ENCODE peak calls at places on chromosomes 5 and 9, in four cellular contexts. One of them, this sample, is unnamed.

GRCh38 chr9:93267091-93267541 is 83.2 kb downstream of the WNK2 start:
- DNase-seq in Peyer's patch: peak
- DNase-seq in esophagus squamous epithelium: no peak
- DNase-seq in prostate gland: no peak
- DNase-seq in this sample: no peak

GRCh38 chr5:100797863-100798262 is 105.2 kb downstream of the ST8SIA4 start:
- DNase-seq in Peyer's patch: no peak
- DNase-seq in esophagus squamous epithelium: no peak
- DNase-seq in prostate gland: no peak
- DNase-seq in this sample: no peak

GRCh38 chr5:63923914-63924313 is 38.3 kb downstream of the HTR1A start:
- DNase-seq in esophagus squamous epithelium: no peak
- DNase-seq in Peyer's patch: no peak
- DNase-seq in prostate gland: peak
- DNase-seq in this sample: no peak

GRCh38 chr9:23577611-23578010 is 248.4 kb downstream of the ELAVL2 start:
- DNase-seq in prostate gland: peak
- DNase-seq in esophagus squamous epithelium: no peak
- DNase-seq in Peyer's patch: no peak
- DNase-seq in this sample: no peak

GRCh38 chr5:7392401-7393024 is 3.4 kb upstream of the ADCY2 start:
- DNase-seq in Peyer's patch: peak
- DNase-seq in prostate gland: peak
- DNase-seq in esophagus squamous epithelium: no peak
- DNase-seq in this sample: peak

GRCh38 chr9:14909631-14910177 is 524 bp downstream of the FREM1 start:
- DNase-seq in esophagus squamous epithelium: no peak
- DNase-seq in Peyer's patch: no peak
- DNase-seq in prostate gland: peak
- DNase-seq in this sample: no peak

GRCh38 chr5:55701462-55702103 is 10.5 kb downstream of the SLC38A9 start:
- DNase-seq in prostate gland: no peak
- DNase-seq in esophagus squamous epithelium: no peak
- DNase-seq in Peyer's patch: no peak
- DNase-seq in this sample: no peak

GRCh38 chr5:68884893-68885292 is 208.9 kb upstream of the SLC30A5 start:
- DNase-seq in prostate gland: no peak
- DNase-seq in esophagus squamous epithelium: no peak
- DNase-seq in Peyer's patch: no peak
- DNase-seq in this sample: no peak

GRCh38 chr9:23672121-23672520 is 153.9 kb downstream of the ELAVL2 start:
- DNase-seq in Peyer's patch: no peak
- DNase-seq in prostate gland: no peak
- DNase-seq in esophagus squamous epithelium: no peak
- DNase-seq in this sample: no peak

GRCh38 chr5:65919773-65920172 is 6.6 kb upstream of the ERBIN start:
- DNase-seq in Peyer's patch: no peak
- DNase-seq in prostate gland: no peak
- DNase-seq in esophagus squamous epithelium: no peak
- DNase-seq in this sample: no peak

GRCh38 chr5:68251386-68251785 is 35.8 kb downstream of the PIK3R1 start:
- DNase-seq in esophagus squamous epithelium: no peak
- DNase-seq in prostate gland: no peak
- DNase-seq in Peyer's patch: no peak
- DNase-seq in this sample: no peak

GRCh38 chr9:108722396-108722795 is 133.4 kb downstream of the ACTL7B start:
- DNase-seq in esophagus squamous epithelium: no peak
- DNase-seq in Peyer's patch: no peak
- DNase-seq in prostate gland: no peak
- DNase-seq in this sample: no peak

GRCh38 chr5:155799308-155799707 is 527.7 kb upstream of the SGCD start:
- DNase-seq in Peyer's patch: no peak
- DNase-seq in esophagus squamous epithelium: no peak
- DNase-seq in prostate gland: no peak
- DNase-seq in this sample: no peak

DNA sequence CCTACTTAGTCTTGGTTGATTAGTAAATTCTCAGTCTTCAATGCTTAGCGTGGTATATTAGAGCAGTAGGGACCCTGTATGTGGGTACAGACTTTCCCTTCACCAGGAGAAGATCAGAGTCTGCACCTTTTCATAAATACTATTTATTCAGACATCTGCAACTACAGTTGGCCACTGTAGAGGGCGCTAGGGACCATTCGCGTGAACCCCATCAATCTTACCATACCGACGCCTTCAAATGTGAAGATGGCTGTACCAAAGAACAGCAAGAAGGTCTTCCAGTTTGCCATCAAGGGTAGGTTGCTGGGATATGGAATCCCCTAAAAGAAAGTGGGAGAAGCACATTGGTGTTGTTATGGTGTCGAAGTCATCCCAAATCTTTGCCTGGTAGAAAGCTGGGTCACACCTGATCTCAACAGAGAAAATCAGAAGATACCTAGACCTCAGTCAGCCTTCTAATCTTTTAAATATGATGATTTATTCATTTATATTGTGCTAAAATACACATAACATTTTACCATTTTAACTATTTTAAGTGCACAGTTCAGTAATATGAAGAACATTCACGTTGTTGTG is 19.1 kb downstream of the SLC36A3 start:
- DNase-seq in esophagus squamous epithelium: no peak
- DNase-seq in prostate gland: no peak
- DNase-seq in Peyer's patch: no peak
- DNase-seq in this sample: no peak
- TF ChIP-seq CTCF in esophagus squamous epithelium: no peak
- TF ChIP-seq CTCF in prostate gland: no peak
- TF ChIP-seq CTCF in Peyer's patch: no peak
- TF ChIP-seq CTCF in this sample: peak

GRCh38 chr9:134132208-134132870 is 3.5 kb upstream of the WDR5 start:
- DNase-seq in esophagus squamous epithelium: no peak
- DNase-seq in Peyer's patch: no peak
- DNase-seq in prostate gland: no peak
- DNase-seq in this sample: no peak
- H3K4me3 ChIP-seq in esophagus squamous epithelium: no peak
- H3K4me3 ChIP-seq in Peyer's patch: no peak
- H3K4me3 ChIP-seq in prostate gland: no peak
- H3K4me3 ChIP-seq in this sample: no peak

GRCh38 chr5:10652151-10652550 is 88.3 kb downstream of the ANKRD33B start:
- DNase-seq in Peyer's patch: no peak
- DNase-seq in prostate gland: no peak
- DNase-seq in esophagus squamous epithelium: no peak
- DNase-seq in this sample: no peak
- TF ChIP-seq CTCF in Peyer's patch: no peak
- TF ChIP-seq CTCF in prostate gland: no peak
- TF ChIP-seq CTCF in esophagus squamous epithelium: no peak
- TF ChIP-seq CTCF in this sample: no peak

DNA sequence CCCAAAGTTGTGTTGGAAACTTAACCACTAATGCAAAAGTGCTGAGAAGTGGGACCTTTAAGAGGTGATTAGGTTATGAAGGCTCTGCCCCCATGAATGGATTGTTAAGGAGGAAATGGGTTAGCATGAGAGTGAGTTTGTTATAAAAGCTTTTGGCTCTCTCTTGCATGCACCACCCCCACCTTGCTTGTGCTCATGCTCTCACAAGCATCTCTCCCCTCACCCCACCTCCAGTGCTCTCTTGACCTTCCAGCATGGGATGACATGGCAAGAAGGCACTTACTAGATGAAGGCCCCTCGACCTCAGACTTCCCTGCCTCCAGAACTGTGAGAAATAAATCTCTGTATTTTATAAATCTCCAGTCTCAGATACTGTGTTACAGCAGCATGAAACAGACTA is 52.8 kb downstream of the RICTOR start:
- DNase-seq in prostate gland: no peak
- DNase-seq in esophagus squamous epithelium: no peak
- DNase-seq in Peyer's patch: no peak
- DNase-seq in this sample: no peak
- H3K4me3 ChIP-seq in prostate gland: no peak
- H3K4me3 ChIP-seq in esophagus squamous epithelium: no peak
- H3K4me3 ChIP-seq in Peyer's patch: no peak
- H3K4me3 ChIP-seq in this sample: no peak

DNA sequence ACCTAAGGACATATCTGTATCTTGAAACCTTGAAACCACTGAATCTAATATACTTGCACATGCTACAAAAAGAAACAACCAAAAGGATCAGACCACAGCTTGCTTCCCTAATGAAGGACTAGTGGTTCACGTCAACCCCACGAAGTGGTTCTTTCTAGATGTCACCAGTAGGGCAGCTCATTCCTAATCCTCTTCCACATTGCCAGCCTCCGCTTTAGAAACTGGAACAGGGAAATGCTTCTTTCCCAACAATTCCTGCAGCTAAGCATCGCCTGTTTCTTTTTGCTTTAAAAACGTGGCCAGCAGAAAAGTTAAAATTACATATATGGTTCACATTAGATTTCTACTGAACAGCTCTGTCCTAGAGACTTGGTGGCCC is 100.2 kb downstream of the MTX3 start:
- DNase-seq in esophagus squamous epithelium: no peak
- DNase-seq in prostate gland: no peak
- DNase-seq in Peyer's patch: no peak
- DNase-seq in this sample: no peak
- TF ChIP-seq CTCF in esophagus squamous epithelium: no peak
- TF ChIP-seq CTCF in prostate gland: no peak
- TF ChIP-seq CTCF in Peyer's patch: no peak
- TF ChIP-seq CTCF in this sample: no peak

DNA sequence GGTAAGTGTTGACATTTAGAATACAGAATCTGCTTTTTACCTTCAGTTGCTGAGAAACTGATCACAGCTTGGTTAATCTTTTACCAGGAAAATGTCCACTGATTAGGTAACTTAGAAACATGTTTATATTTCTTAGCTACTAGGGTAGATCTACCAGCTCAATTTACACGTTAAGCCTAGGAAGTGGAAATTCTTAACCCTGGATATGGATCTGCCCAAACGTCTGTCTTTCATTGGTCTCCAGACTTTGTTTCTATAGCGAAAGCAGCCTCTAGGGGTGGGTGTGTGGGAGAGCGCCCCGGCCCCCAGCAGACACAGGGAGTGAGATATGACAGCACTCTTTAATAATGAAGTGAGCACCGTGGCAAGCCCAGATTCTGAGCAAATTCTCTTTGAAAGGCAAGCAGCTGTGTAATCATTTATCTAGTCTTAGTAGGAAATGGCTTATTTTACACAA is 141.6 kb upstream of the ZNF608 start:
- DNase-seq in Peyer's patch: no peak
- DNase-seq in esophagus squamous epithelium: no peak
- DNase-seq in prostate gland: no peak
- DNase-seq in this sample: no peak
- H3K4me3 ChIP-seq in Peyer's patch: no peak
- H3K4me3 ChIP-seq in esophagus squamous epithelium: no peak
- H3K4me3 ChIP-seq in prostate gland: no peak
- H3K4me3 ChIP-seq in this sample: no peak

GRCh38 chr9:107480386-107480789 is 9.2 kb downstream of the KLF4 start:
- DNase-seq in Peyer's patch: no peak
- DNase-seq in esophagus squamous epithelium: no peak
- DNase-seq in prostate gland: no peak
- DNase-seq in this sample: peak

GRCh38 chr9:107484117-107484723 is 5.3 kb downstream of the KLF4 start:
- DNase-seq in prostate gland: peak
- DNase-seq in Peyer's patch: no peak
- DNase-seq in esophagus squamous epithelium: no peak
- DNase-seq in this sample: peak

GRCh38 chr9:107478805-107479204 is 10.8 kb downstream of the KLF4 start:
- DNase-seq in esophagus squamous epithelium: no peak
- DNase-seq in prostate gland: no peak
- DNase-seq in Peyer's patch: no peak
- DNase-seq in this sample: no peak

GRCh38 chr9:107483666-107484065 is 5.9 kb downstream of the KLF4 start:
- DNase-seq in esophagus squamous epithelium: no peak
- DNase-seq in prostate gland: no peak
- DNase-seq in Peyer's patch: no peak
- DNase-seq in this sample: no peak

GRCh38 chr9:107481035-107481434 is 8.5 kb downstream of the KLF4 start:
- DNase-seq in esophagus squamous epithelium: no peak
- DNase-seq in prostate gland: no peak
- DNase-seq in Peyer's patch: no peak
- DNase-seq in this sample: no peak
- TF ChIP-seq CTCF in esophagus squamous epithelium: peak
- TF ChIP-seq CTCF in prostate gland: peak
- TF ChIP-seq CTCF in Peyer's patch: no peak
- TF ChIP-seq CTCF in this sample: no peak

DNA sequence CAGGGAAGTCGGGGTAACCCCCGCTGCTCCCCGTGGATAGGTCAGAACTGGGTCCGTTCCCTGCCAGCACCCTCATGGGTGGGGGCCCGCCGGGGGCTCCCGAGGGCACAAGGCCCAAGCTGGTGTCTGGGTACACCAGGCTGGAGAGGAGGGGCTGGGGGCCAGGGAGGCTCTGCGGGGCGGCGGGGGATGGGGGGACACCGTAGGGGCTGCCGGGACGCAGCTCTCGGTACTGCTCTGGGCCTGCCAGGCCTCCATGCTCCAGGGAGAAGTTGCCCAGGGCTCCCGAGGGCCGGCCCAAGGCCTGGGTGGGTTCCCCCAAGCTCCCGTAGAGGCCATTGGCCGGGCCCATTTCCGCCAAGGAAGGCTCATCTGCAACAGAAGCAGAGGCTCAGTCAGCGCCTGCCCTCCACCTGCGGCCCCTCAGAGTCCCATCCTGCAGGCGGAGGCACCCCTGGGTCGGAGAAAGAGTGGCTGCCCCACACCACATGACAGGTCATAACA is 7.5 kb downstream of the LHX3 start:
- DNase-seq in Peyer's patch: no peak
- DNase-seq in esophagus squamous epithelium: no peak
- DNase-seq in prostate gland: no peak
- DNase-seq in this sample: no peak
- H3K4me3 ChIP-seq in Peyer's patch: no peak
- H3K4me3 ChIP-seq in esophagus squamous epithelium: no peak
- H3K4me3 ChIP-seq in prostate gland: no peak
- H3K4me3 ChIP-seq in this sample: no peak

GRCh38 chr9:129333961-129334743 is 156.1 kb upstream of the IER5L start:
- DNase-seq in prostate gland: peak
- DNase-seq in Peyer's patch: peak
- DNase-seq in esophagus squamous epithelium: peak
- DNase-seq in this sample: peak
- TF ChIP-seq CTCF in prostate gland: peak
- TF ChIP-seq CTCF in Peyer's patch: no peak
- TF ChIP-seq CTCF in esophagus squamous epithelium: no peak
- TF ChIP-seq CTCF in this sample: no peak

This sample was measured in HFF-Myc.